ENCODE peak calls at places on chromosome 3, in nine cellular contexts. One of them, this sample, is unnamed.

GRCh38 chr3:69288161-69288895 is 97.6 kb downstream of the FRMD4B start:
- DNase-seq in MM.1S: peak
- DNase-seq in hepatocyte: no peak
- DNase-seq in endothelial cell of umbilical vein: peak
- DNase-seq in A549: no peak
- DNase-seq in neuronal stem cell: peak
- DNase-seq in upper lobe of left lung: no peak
- DNase-seq in DND-41: no peak
- DNase-seq in adrenal gland: no peak
- DNase-seq in this sample: no peak

GRCh38 chr3:117958027-117958426 is 1076.6 kb downstream of the IGSF11 start:
- DNase-seq in MM.1S: no peak
- DNase-seq in hepatocyte: no peak
- DNase-seq in endothelial cell of umbilical vein: no peak
- DNase-seq in A549: no peak
- DNase-seq in neuronal stem cell: no peak
- DNase-seq in upper lobe of left lung: no peak
- DNase-seq in DND-41: no peak
- DNase-seq in adrenal gland: no peak
- DNase-seq in this sample: no peak

GRCh38 chr3:133570139-133570936 is 3.1 kb upstream of the CDV3 start:
- DNase-seq in MM.1S: no peak
- DNase-seq in hepatocyte: peak
- DNase-seq in endothelial cell of umbilical vein: peak
- DNase-seq in A549: no peak
- DNase-seq in neuronal stem cell: no peak
- DNase-seq in upper lobe of left lung: peak
- DNase-seq in DND-41: no peak
- DNase-seq in adrenal gland: no peak
- DNase-seq in this sample: no peak

GRCh38 chr3:42367903-42368302 is 42.5 kb downstream of the LYZL4 start:
- DNase-seq in MM.1S: no peak
- DNase-seq in hepatocyte: no peak
- DNase-seq in endothelial cell of umbilical vein: no peak
- DNase-seq in A549: no peak
- DNase-seq in neuronal stem cell: no peak
- DNase-seq in upper lobe of left lung: no peak
- DNase-seq in DND-41: no peak
- DNase-seq in adrenal gland: no peak
- DNase-seq in this sample: no peak

GRCh38 chr3:63940389-63940757 is 28.2 kb upstream of the SCAANT1 start:
- DNase-seq in MM.1S: no peak
- DNase-seq in hepatocyte: no peak
- DNase-seq in endothelial cell of umbilical vein: no peak
- DNase-seq in A549: no peak
- DNase-seq in neuronal stem cell: no peak
- DNase-seq in upper lobe of left lung: no peak
- DNase-seq in DND-41: no peak
- DNase-seq in adrenal gland: no peak
- DNase-seq in this sample: no peak

GRCh38 chr3:72938471-72939265 is 50.8 kb downstream of the GXYLT2 start:
- DNase-seq in MM.1S: peak
- DNase-seq in hepatocyte: peak
- DNase-seq in endothelial cell of umbilical vein: peak
- DNase-seq in A549: peak
- DNase-seq in neuronal stem cell: peak
- DNase-seq in upper lobe of left lung: peak
- DNase-seq in DND-41: peak
- DNase-seq in adrenal gland: peak
- DNase-seq in this sample: peak

GRCh38 chr3:78497025-78497424 is 1270.8 kb downstream of the ROBO1 start:
- DNase-seq in MM.1S: no peak
- DNase-seq in hepatocyte: no peak
- DNase-seq in endothelial cell of umbilical vein: no peak
- DNase-seq in A549: no peak
- DNase-seq in neuronal stem cell: no peak
- DNase-seq in upper lobe of left lung: peak
- DNase-seq in DND-41: no peak
- DNase-seq in adrenal gland: peak
- DNase-seq in this sample: no peak

GRCh38 chr3:146092230-146092629 is 68.8 kb downstream of the PLOD2 start:
- DNase-seq in MM.1S: no peak
- DNase-seq in hepatocyte: no peak
- DNase-seq in endothelial cell of umbilical vein: peak
- DNase-seq in A549: no peak
- DNase-seq in neuronal stem cell: no peak
- DNase-seq in upper lobe of left lung: no peak
- DNase-seq in DND-41: no peak
- DNase-seq in adrenal gland: no peak
- DNase-seq in this sample: no peak

GRCh38 chr3:113832477-113833164 is 6.0 kb upstream of the GRAMD1C start:
- DNase-seq in MM.1S: peak
- DNase-seq in hepatocyte: no peak
- DNase-seq in endothelial cell of umbilical vein: no peak
- DNase-seq in A549: no peak
- DNase-seq in neuronal stem cell: no peak
- DNase-seq in upper lobe of left lung: no peak
- DNase-seq in DND-41: no peak
- DNase-seq in adrenal gland: no peak
- DNase-seq in this sample: no peak

GRCh38 chr3:10505791-10506585 is 602 bp upstream of the ATP2B2 start:
- DNase-seq in MM.1S: no peak
- DNase-seq in hepatocyte: no peak
- DNase-seq in endothelial cell of umbilical vein: no peak
- DNase-seq in A549: no peak
- DNase-seq in neuronal stem cell: no peak
- DNase-seq in upper lobe of left lung: no peak
- DNase-seq in DND-41: no peak
- DNase-seq in adrenal gland: no peak
- DNase-seq in this sample: no peak

GRCh38 chr3:63914312-63914711 is 2.1 kb upstream of the SCAANT1 start:
- DNase-seq in MM.1S: no peak
- DNase-seq in hepatocyte: no peak
- DNase-seq in endothelial cell of umbilical vein: peak
- DNase-seq in A549: no peak
- DNase-seq in neuronal stem cell: no peak
- DNase-seq in upper lobe of left lung: peak
- DNase-seq in DND-41: no peak
- DNase-seq in adrenal gland: peak
- DNase-seq in this sample: no peak

DNA sequence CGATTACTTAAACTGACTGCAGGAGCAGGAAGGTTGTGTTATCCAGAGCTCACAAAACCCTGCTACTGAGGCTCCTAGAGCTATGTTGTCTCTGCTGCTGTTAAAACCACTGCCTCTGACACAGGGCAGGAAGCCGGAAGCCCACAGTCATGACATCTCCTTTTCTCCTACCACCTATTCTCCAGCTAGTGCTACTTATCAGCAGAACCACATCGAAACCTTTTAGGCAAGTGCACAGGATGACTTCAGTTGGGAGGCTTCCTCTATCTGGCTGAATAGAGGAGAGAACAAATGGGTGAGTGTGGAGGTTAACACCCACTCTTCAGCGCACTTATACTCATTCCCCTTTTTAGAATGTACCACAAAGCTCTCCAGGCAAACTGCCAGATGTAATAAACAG is 638.0 kb downstream of the OTOL1 start:
- DNase-seq in MM.1S: peak
- DNase-seq in hepatocyte: no peak
- DNase-seq in endothelial cell of umbilical vein: no peak
- DNase-seq in A549: no peak
- DNase-seq in neuronal stem cell: no peak
- DNase-seq in upper lobe of left lung: no peak
- DNase-seq in DND-41: peak
- DNase-seq in adrenal gland: no peak
- DNase-seq in this sample: no peak
- H3K27ac ChIP-seq in MM.1S: peak
- H3K27ac ChIP-seq in hepatocyte: no peak
- H3K27ac ChIP-seq in endothelial cell of umbilical vein: no peak
- H3K27ac ChIP-seq in A549: no peak
- H3K27ac ChIP-seq in neuronal stem cell: no peak
- H3K27ac ChIP-seq in upper lobe of left lung: no peak
- H3K27ac ChIP-seq in DND-41: peak
- H3K27ac ChIP-seq in adrenal gland: no peak
- H3K27ac ChIP-seq in this sample: no peak

GRCh38 chr3:124202754-124203153 is 210.8 kb upstream of the ROPN1 start:
- DNase-seq in MM.1S: no peak
- DNase-seq in hepatocyte: peak
- DNase-seq in endothelial cell of umbilical vein: no peak
- DNase-seq in A549: no peak
- DNase-seq in neuronal stem cell: no peak
- DNase-seq in upper lobe of left lung: no peak
- DNase-seq in DND-41: no peak
- DNase-seq in adrenal gland: peak
- DNase-seq in this sample: no peak
- H3K4me3 ChIP-seq in MM.1S: no peak
- H3K4me3 ChIP-seq in hepatocyte: no peak
- H3K4me3 ChIP-seq in endothelial cell of umbilical vein: no peak
- H3K4me3 ChIP-seq in A549: no peak
- H3K4me3 ChIP-seq in neuronal stem cell: no peak
- H3K4me3 ChIP-seq in upper lobe of left lung: no peak
- H3K4me3 ChIP-seq in DND-41: no peak
- H3K4me3 ChIP-seq in adrenal gland: no peak
- H3K4me3 ChIP-seq in this sample: no peak

GRCh38 chr3:155233213-155233612 is 60.3 kb downstream of the STRIT1 start:
- DNase-seq in MM.1S: no peak
- DNase-seq in hepatocyte: peak
- DNase-seq in endothelial cell of umbilical vein: peak
- DNase-seq in A549: no peak
- DNase-seq in neuronal stem cell: no peak
- DNase-seq in upper lobe of left lung: peak
- DNase-seq in DND-41: no peak
- DNase-seq in adrenal gland: peak
- DNase-seq in this sample: peak
- H3K27ac ChIP-seq in MM.1S: no peak
- H3K27ac ChIP-seq in hepatocyte: peak
- H3K27ac ChIP-seq in endothelial cell of umbilical vein: no peak
- H3K27ac ChIP-seq in A549: no peak
- H3K27ac ChIP-seq in neuronal stem cell: no peak
- H3K27ac ChIP-seq in upper lobe of left lung: no peak
- H3K27ac ChIP-seq in DND-41: no peak
- H3K27ac ChIP-seq in adrenal gland: no peak
- H3K27ac ChIP-seq in this sample: peak

DNA sequence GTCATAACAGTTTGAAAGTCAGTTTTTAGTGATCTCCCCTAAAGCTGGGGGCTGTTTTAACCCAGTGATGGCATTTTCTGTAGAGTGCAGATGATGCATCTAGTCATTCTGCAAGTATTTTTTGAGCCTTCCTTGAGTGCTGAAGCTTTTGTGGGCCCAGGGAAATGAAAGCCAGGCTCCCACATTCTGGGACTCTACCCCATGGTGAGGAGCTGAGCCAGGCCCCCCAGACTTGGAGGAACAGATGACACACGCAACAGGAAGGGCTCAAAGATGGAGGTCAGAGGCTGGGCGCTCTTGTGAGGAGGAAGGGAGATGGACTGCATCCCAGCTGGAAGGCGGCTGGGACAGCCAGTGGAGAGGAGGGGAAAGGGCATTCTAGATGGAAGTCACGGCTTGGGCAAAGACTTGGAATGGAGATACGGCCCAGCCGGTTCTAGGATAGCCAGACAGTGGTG is 40.8 kb downstream of the MRAS start:
- DNase-seq in MM.1S: no peak
- DNase-seq in hepatocyte: no peak
- DNase-seq in endothelial cell of umbilical vein: no peak
- DNase-seq in A549: no peak
- DNase-seq in neuronal stem cell: no peak
- DNase-seq in upper lobe of left lung: no peak
- DNase-seq in DND-41: no peak
- DNase-seq in adrenal gland: no peak
- DNase-seq in this sample: no peak
- H3K4me3 ChIP-seq in MM.1S: no peak
- H3K4me3 ChIP-seq in hepatocyte: no peak
- H3K4me3 ChIP-seq in endothelial cell of umbilical vein: no peak
- H3K4me3 ChIP-seq in A549: no peak
- H3K4me3 ChIP-seq in neuronal stem cell: no peak
- H3K4me3 ChIP-seq in upper lobe of left lung: no peak
- H3K4me3 ChIP-seq in DND-41: no peak
- H3K4me3 ChIP-seq in adrenal gland: no peak
- H3K4me3 ChIP-seq in this sample: peak

GRCh38 chr3:154794383-154794782 is 285.7 kb upstream of the MME start:
- DNase-seq in MM.1S: no peak
- DNase-seq in hepatocyte: no peak
- DNase-seq in endothelial cell of umbilical vein: no peak
- DNase-seq in A549: no peak
- DNase-seq in neuronal stem cell: no peak
- DNase-seq in upper lobe of left lung: no peak
- DNase-seq in DND-41: no peak
- DNase-seq in adrenal gland: no peak
- DNase-seq in this sample: no peak
- H3K27ac ChIP-seq in MM.1S: no peak
- H3K27ac ChIP-seq in hepatocyte: no peak
- H3K27ac ChIP-seq in endothelial cell of umbilical vein: no peak
- H3K27ac ChIP-seq in A549: no peak
- H3K27ac ChIP-seq in neuronal stem cell: no peak
- H3K27ac ChIP-seq in upper lobe of left lung: peak
- H3K27ac ChIP-seq in DND-41: no peak
- H3K27ac ChIP-seq in adrenal gland: no peak
- H3K27ac ChIP-seq in this sample: no peak

DNA sequence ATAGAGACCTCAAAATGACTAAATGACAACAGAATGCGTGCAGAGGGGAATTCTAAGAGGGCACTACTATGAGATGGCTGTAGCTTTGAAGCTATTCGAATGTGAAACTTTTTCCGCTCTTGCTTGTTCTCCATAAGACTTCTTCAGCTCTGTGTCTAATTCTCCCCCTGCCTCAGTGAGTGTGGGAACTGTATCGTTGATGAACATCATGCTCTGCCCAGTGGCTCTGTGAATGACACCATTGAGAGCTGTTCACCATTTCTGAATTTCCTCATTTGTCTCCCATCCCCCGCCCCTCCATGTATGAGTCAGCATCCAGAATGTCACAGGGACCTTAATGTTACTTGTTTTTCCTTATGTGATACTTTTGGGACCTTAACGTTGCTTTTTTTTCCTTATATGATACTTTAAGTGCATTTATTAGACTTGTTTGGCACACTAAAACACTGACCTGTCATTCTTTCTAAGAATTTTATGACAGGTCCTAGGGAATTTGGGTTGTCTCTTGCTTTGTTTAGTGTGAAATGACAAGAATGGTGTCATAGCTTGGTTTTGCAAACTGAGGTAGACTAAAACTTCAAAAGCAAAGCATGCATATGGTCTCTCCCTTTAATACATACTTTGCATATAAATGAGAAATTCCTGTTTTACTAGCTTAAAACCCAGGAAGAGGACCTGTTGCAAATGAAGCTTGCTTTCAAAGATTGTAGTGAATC is 99.6 kb downstream of the FNDC3B start:
- DNase-seq in MM.1S: no peak
- DNase-seq in hepatocyte: peak
- DNase-seq in endothelial cell of umbilical vein: peak
- DNase-seq in A549: no peak
- DNase-seq in neuronal stem cell: no peak
- DNase-seq in upper lobe of left lung: peak
- DNase-seq in DND-41: peak
- DNase-seq in adrenal gland: peak
- DNase-seq in this sample: no peak
- H3K4me3 ChIP-seq in MM.1S: no peak
- H3K4me3 ChIP-seq in hepatocyte: no peak
- H3K4me3 ChIP-seq in endothelial cell of umbilical vein: no peak
- H3K4me3 ChIP-seq in A549: no peak
- H3K4me3 ChIP-seq in neuronal stem cell: no peak
- H3K4me3 ChIP-seq in upper lobe of left lung: no peak
- H3K4me3 ChIP-seq in DND-41: no peak
- H3K4me3 ChIP-seq in adrenal gland: no peak
- H3K4me3 ChIP-seq in this sample: no peak